ENCODE peak calls at places on chromosomes 11 and 22, in six cellular contexts. Q is nucleus accumbens, W is RCC 7860, B is mesendoderm, C is iris pigment epithelial cell, E is pulmonary artery endothelial cell. T is an unnamed sample.

GRCh38 chr11:96393753-96394348 is 4.0 kb downstream of the JRKL start:
- DNase-seq in B (peak; percentile 45), Q (no peak), W (peak; percentile 20), C (peak; percentile 65), E (peak; percentile 19), T (peak; percentile 60)

GRCh38 chr11:68643576-68643975 is 40.8 kb upstream of the GAL start:
- DNase-seq in C (peak; percentile 56), W (no peak), E (no peak), Q (no peak), B (no peak), T (peak; percentile 32)

GRCh38 chr11:6584528-6584927 is 18.9 kb downstream of the RRP8 start:
- DNase-seq in B (no peak), Q (no peak), E (no peak), W (no peak), C (no peak), T (no peak)

GRCh38 chr22:41888638-41889200 is 26.2 kb downstream of the SHISA8 start:
- DNase-seq in B (no peak), W (no peak), E (no peak), Q (no peak), C (peak; percentile 9), T (no peak)

GRCh38 chr11:1109918-1110705 is 35.4 kb downstream of the MUC2 start:
- DNase-seq in C (no peak), Q (no peak), E (no peak), W (no peak), B (no peak), T (no peak)

GRCh38 chr22:43433451-43433850 is 21.6 kb downstream of the MPPED1 start:
- DNase-seq in E (no peak), Q (no peak), C (no peak), W (no peak), B (no peak), T (no peak)

GRCh38 chr11:19953909-19954308 is 206.4 kb downstream of the DBX1 start:
- DNase-seq in W (peak; percentile 60), C (peak; percentile 90), E (no peak), Q (peak; percentile 34), B (peak; percentile 91), T (peak; percentile 88)

GRCh38 chr11:131038597-131038996 is 122.3 kb upstream of the SNX19 start:
- DNase-seq in W (no peak), E (no peak), B (peak; percentile 64), C (peak; percentile 18), Q (no peak), T (no peak)

GRCh38 chr22:29004647-29005371 is 56.8 kb downstream of the C22orf31 start:
- DNase-seq in W (no peak), C (peak; percentile 20), E (no peak), B (peak; percentile 94), Q (peak; percentile 81), T (peak; percentile 34)

GRCh38 chr11:34558211-34558610 is 44.6 kb upstream of the ELF5 start:
- DNase-seq in E (no peak), B (no peak), Q (no peak), C (no peak), W (no peak), T (no peak)

GRCh38 chr11:2137202-2138071 is 1.8 kb downstream of the IGF2 start:
- DNase-seq in W (no peak), Q (no peak), B (peak; percentile 72), C (peak; percentile 87), E (no peak), T (peak; percentile 93)

GRCh38 chr11:61555051-61555969 is 25.6 kb downstream of the SYT7 start:
- DNase-seq in W (no peak), C (no peak), Q (no peak), B (no peak), E (no peak), T (no peak)

GRCh38 chr22:48906177-48906835 is 921.4 kb downstream of the BRD1 start:
- DNase-seq in W (no peak), Q (no peak), B (no peak), E (no peak), C (no peak), T (no peak)

GRCh38 chr22:27990879-27991278 is 71.8 kb upstream of the PITPNB start:
- DNase-seq in E (no peak), Q (no peak), C (peak; percentile 38), W (no peak), B (peak; percentile 92), T (no peak)

GRCh38 chr22:33539902-33540751 is 380.1 kb downstream of the LARGE1 start:
- DNase-seq in C (no peak), Q (peak; percentile 19), B (no peak), E (no peak), W (peak; percentile 88), T (no peak)

GRCh38 chr11:76321820-76322524 is 59.0 kb downstream of the THAP12 start:
- DNase-seq in C (no peak), Q (no peak), E (no peak), B (no peak), W (no peak), T (no peak)

GRCh38 chr11:65576867-65577755 is 1.3 kb downstream of the EHBP1L1 start:
- DNase-seq in Q (no peak), E (no peak), W (peak; percentile 84), B (no peak), C (peak; percentile 47), T (peak; percentile 62)

GRCh38 chr11:131579932-131580387 is 209.5 kb downstream of the NTM start:
- DNase-seq in Q (peak; percentile 53), B (peak; percentile 82), C (peak; percentile 8), E (no peak), W (peak; percentile 9), T (peak; percentile 3)

GRCh38 chr11:125192717-125193116 is 28.2 kb downstream of the PKNOX2 start:
- DNase-seq in Q (no peak), C (no peak), E (no peak), W (no peak), B (no peak), T (no peak)

GRCh38 chr22:17192186-17192585 is 27.0 kb downstream of the ADA2 start:
- DNase-seq in B (no peak), E (no peak), C (no peak), W (no peak), Q (no peak), T (no peak)

GRCh38 chr22:24601217-24602104 is 1.5 kb upstream of the GGT1 start:
- DNase-seq in W (peak; percentile 71), B (no peak), C (no peak), E (no peak), Q (no peak), T (no peak)

GRCh38 chr11:34263462-34264186 is 94.2 kb downstream of the ABTB2 start:
- DNase-seq in B (peak; percentile 83), W (peak; percentile 91), Q (no peak), C (peak; percentile 85), E (no peak), T (peak; percentile 79)

GRCh38 chr22:42918500-42918899 is 61.4 kb upstream of the ARFGAP3 start:
- DNase-seq in B (no peak), Q (no peak), E (no peak), W (no peak), C (no peak), T (no peak)

GRCh38 chr22:30829901-30830550 is 135.4 kb downstream of the OSBP2 start:
- DNase-seq in Q (no peak), B (no peak), W (peak; percentile 59), C (peak; percentile 90), E (peak; percentile 59), T (peak; percentile 94)

GRCh38 chr22:26597026-26597425 is 7.1 kb upstream of the TPST2 start:
- DNase-seq in C (no peak), B (no peak), W (no peak), Q (no peak), E (no peak), T (no peak)

GRCh38 chr22:38655532-38656255 is 498 bp downstream of the FAM227A start:
- DNase-seq in Q (no peak), C (peak; percentile 7), E (no peak), B (no peak), W (no peak), T (peak; percentile 18)

GRCh38 chr11:76181371-76181770 is 24.9 kb downstream of the WNT11 start:
- DNase-seq in E (no peak), C (no peak), W (no peak), Q (no peak), B (peak; percentile 27), T (no peak)

GRCh38 chr11:103488579-103488978 is 379.4 kb downstream of the DYNC2H1 start:
- DNase-seq in W (no peak), Q (no peak), B (no peak), E (no peak), C (no peak), T (no peak)

GRCh38 chr11:96213500-96213899 is 129.5 kb downstream of the MAML2 start:
- DNase-seq in W (peak; percentile 76), Q (no peak), E (no peak), C (peak; percentile 93), B (peak; percentile 60), T (peak; percentile 94)

GRCh38 chr22:16601437-16602223 is 9.0 kb upstream of the CCT8L2 start:
- DNase-seq in C (no peak), W (no peak), E (no peak), B (no peak), Q (no peak), T (no peak)

GRCh38 chr22:48254311-48254873 is 1491.9 kb downstream of the TBC1D22A start:
- DNase-seq in E (no peak), W (no peak), Q (no peak), C (no peak), B (no peak), T (no peak)

GRCh38 chr11:45455536-45455935 is 169.4 kb upstream of the SYT13 start:
- DNase-seq in C (no peak), W (no peak), E (no peak), B (peak; percentile 9), Q (no peak), T (no peak)

GRCh38 chr11:5737091-5737490 is 843 bp downstream of the OR56B1 start:
- DNase-seq in E (no peak), Q (no peak), W (no peak), C (peak; percentile 71), B (no peak), T (peak; percentile 59)

GRCh38 chr22:26672060-26672471 is 14.7 kb downstream of the MIAT start:
- DNase-seq in C (no peak), Q (no peak), E (no peak), B (no peak), W (no peak), T (no peak)